ENCODE peak calls at places on chromosome 6, in ten cellular contexts. U is kidney, P is body of pancreas, Y is left ventricle myocardium inferior, X is HCT116, O is heart left ventricle, T is thyroid gland, B is heart right ventricle, Z is suprapubic skin, D is ovary. Q is an unnamed sample. For H3K4me1, the result is how much of the 10 kb centered on the place peaks cover.

GRCh38 chr6:68427630-68428029 is 207.5 kb upstream of the ADGRB3 start:
- DNase-seq in U (no peak), P (no peak), Y (no peak), X (no peak), O (no peak), T (no peak), B (no peak), Z (no peak), D (no peak), Q (no peak)

GRCh38 chr6:120876405-120876804 is 457.9 kb downstream of the TBC1D32 start:
- DNase-seq in U (no peak), P (no peak), Y (no peak), X (no peak), O (no peak), T (no peak), B (no peak), Z (no peak), D (no peak), Q (no peak)

GRCh38 chr6:1153696-1154245 is 158.1 kb upstream of the FOXQ1 start:
- DNase-seq in U (no peak), P (no peak), Y (no peak), X (no peak), O (no peak), T (no peak), B (no peak), Z (no peak), D (no peak), Q (no peak)

GRCh38 chr6:170160628-170161611 is 130.0 kb downstream of the DLL1 start:
- DNase-seq in U (peak), P (peak), Y (no peak), X (no peak), O (no peak), T (no peak), B (no peak), Z (peak), D (no peak), Q (no peak)

GRCh38 chr6:156977527-156978291 is 200.5 kb downstream of the ARID1B start:
- DNase-seq in U (no peak), P (peak), Y (no peak), X (no peak), O (peak), T (peak), B (no peak), Z (no peak), D (peak), Q (no peak)

GRCh38 chr6:18138906-18139305 is 16.0 kb downstream of the TPMT start:
- DNase-seq in U (no peak), P (no peak), Y (no peak), X (no peak), O (no peak), T (no peak), B (no peak), Z (no peak), D (no peak), Q (no peak)

GRCh38 chr6:165010556-165011535 is 298.6 kb downstream of the C6orf118 start:
- DNase-seq in U (no peak), P (no peak), Y (no peak), X (no peak), O (no peak), T (no peak), B (no peak), Z (no peak), D (no peak), Q (no peak)

GRCh38 chr6:142045380-142046270 is 87.1 kb upstream of the GJE1 start:
- DNase-seq in U (no peak), P (no peak), Y (no peak), X (peak), O (no peak), T (no peak), B (no peak), Z (no peak), D (no peak), Q (no peak)

GRCh38 chr6:73739097-73739496 is 43.1 kb downstream of the CD109 start:
- DNase-seq in U (no peak), P (no peak), Y (no peak), X (peak), O (no peak), T (no peak), B (no peak), Z (no peak), D (no peak), Q (no peak)

GRCh38 chr6:38640216-38640909 is 634 bp upstream of the BTBD9 start:
- DNase-seq in U (peak), P (no peak), Y (no peak), X (no peak), O (peak), T (peak), B (no peak), Z (peak), D (peak), Q (peak)

GRCh38 chr6:43952746-43953145 is 174.5 kb downstream of the MRPL14 start:
- DNase-seq in U (no peak), P (no peak), Y (no peak), X (peak), O (no peak), T (no peak), B (no peak), Z (no peak), D (no peak), Q (no peak)

GRCh38 chr6:33631971-33632585 is 11.0 kb downstream of the ITPR3 start:
- DNase-seq in U (no peak), P (no peak), Y (no peak), X (no peak), O (no peak), T (peak), B (no peak), Z (no peak), D (no peak), Q (no peak)

GRCh38 chr6:18118330-18118729 is 4.1 kb downstream of the NHLRC1 start:
- DNase-seq in U (no peak), P (peak), Y (no peak), X (no peak), O (no peak), T (no peak), B (no peak), Z (no peak), D (no peak), Q (no peak)

GRCh38 chr6:43271103-43271815 is 26.8 kb upstream of the SLC22A7 start:
- DNase-seq in U (no peak), P (no peak), Y (no peak), X (no peak), O (no peak), T (peak), B (no peak), Z (no peak), D (no peak), Q (no peak)

GRCh38 chr6:68876792-68877493 is 241.9 kb downstream of the ADGRB3 start:
- DNase-seq in U (no peak), P (no peak), Y (no peak), X (no peak), O (no peak), T (no peak), B (no peak), Z (no peak), D (no peak), Q (no peak)

GRCh38 chr6:38852215-38852614 is 137.1 kb downstream of the DNAH8 start:
- DNase-seq in U (no peak), P (no peak), Y (no peak), X (no peak), O (no peak), T (no peak), B (no peak), Z (no peak), D (no peak), Q (no peak)

GRCh38 chr6:99183066-99183465 is 166.4 kb downstream of the FAXC start:
- DNase-seq in U (no peak), P (no peak), Y (no peak), X (no peak), O (no peak), T (no peak), B (no peak), Z (no peak), D (no peak), Q (no peak)

GRCh38 chr6:14454467-14454763 is 336.8 kb downstream of the CD83 start:
- DNase-seq in U (no peak), P (no peak), Y (no peak), X (no peak), O (no peak), T (no peak), B (no peak), Z (no peak), D (no peak), Q (no peak)

GRCh38 chr6:152471459-152472070 is 165.6 kb downstream of the SYNE1 start:
- DNase-seq in U (no peak), P (no peak), Y (no peak), X (no peak), O (no peak), T (peak), B (no peak), Z (no peak), D (no peak), Q (no peak)

GRCh38 chr6:165627366-165627765 is 35.7 kb downstream of the PDE10A start:
- DNase-seq in U (no peak), P (no peak), Y (no peak), X (no peak), O (no peak), T (no peak), B (no peak), Z (no peak), D (no peak), Q (no peak)

GRCh38 chr6:127225497-127225896 is 41.2 kb upstream of the RNF146 start:
- DNase-seq in U (no peak), P (no peak), Y (no peak), X (no peak), O (no peak), T (no peak), B (no peak), Z (no peak), D (no peak), Q (no peak)

GRCh38 chr6:150894935-150895686 is 29.6 kb downstream of the MTHFD1L start:
- DNase-seq in U (no peak), P (no peak), Y (no peak), X (no peak), O (no peak), T (no peak), B (no peak), Z (no peak), D (no peak), Q (no peak)

GRCh38 chr6:111437573-111437972 is 45.4 kb downstream of the REV3L start:
- DNase-seq in U (no peak), P (no peak), Y (no peak), X (no peak), O (no peak), T (no peak), B (no peak), Z (no peak), D (no peak), Q (no peak)

GRCh38 chr6:104322849-104323248 is 536.9 kb downstream of the HACE1 start:
- DNase-seq in U (no peak), P (no peak), Y (no peak), X (no peak), O (no peak), T (no peak), B (no peak), Z (no peak), D (no peak), Q (no peak)

GRCh38 chr6:15513801-15514711 is 148.8 kb downstream of the DTNBP1 start:
- DNase-seq in U (peak), P (no peak), Y (no peak), X (no peak), O (no peak), T (no peak), B (no peak), Z (no peak), D (no peak), Q (no peak)

GRCh38 chr6:12395898-12396297 is 105.7 kb downstream of the EDN1 start:
- DNase-seq in U (no peak), P (no peak), Y (no peak), X (no peak), O (no peak), T (no peak), B (no peak), Z (no peak), D (no peak), Q (no peak)

GRCh38 chr6:21163110-21163837 is 430.3 kb upstream of the SOX4 start:
- DNase-seq in U (no peak), P (no peak), Y (no peak), X (peak), O (no peak), T (no peak), B (no peak), Z (no peak), D (no peak), Q (no peak)

GRCh38 chr6:168035098-168035660 is 37.7 kb downstream of the KIF25 start:
- DNase-seq in U (peak), P (peak), Y (peak), X (no peak), O (peak), T (peak), B (peak), Z (peak), D (peak), Q (peak)

GRCh38 chr6:53750112-53750511 is 44.7 kb upstream of the LRRC1 start:
- DNase-seq in U (no peak), P (no peak), Y (no peak), X (no peak), O (no peak), T (no peak), B (no peak), Z (no peak), D (no peak), Q (no peak)

GRCh38 chr6:109453156-109453555 is 2.4 kb downstream of the MICAL1 start:
- DNase-seq in U (no peak), P (no peak), Y (no peak), X (no peak), O (no peak), T (no peak), B (no peak), Z (no peak), D (no peak), Q (no peak)

GRCh38 chr6:15443119-15443518 is 197.2 kb downstream of the JARID2 start:
- DNase-seq in U (no peak), P (no peak), Y (no peak), X (no peak), O (no peak), T (no peak), B (no peak), Z (no peak), D (no peak), Q (no peak)

DNA sequence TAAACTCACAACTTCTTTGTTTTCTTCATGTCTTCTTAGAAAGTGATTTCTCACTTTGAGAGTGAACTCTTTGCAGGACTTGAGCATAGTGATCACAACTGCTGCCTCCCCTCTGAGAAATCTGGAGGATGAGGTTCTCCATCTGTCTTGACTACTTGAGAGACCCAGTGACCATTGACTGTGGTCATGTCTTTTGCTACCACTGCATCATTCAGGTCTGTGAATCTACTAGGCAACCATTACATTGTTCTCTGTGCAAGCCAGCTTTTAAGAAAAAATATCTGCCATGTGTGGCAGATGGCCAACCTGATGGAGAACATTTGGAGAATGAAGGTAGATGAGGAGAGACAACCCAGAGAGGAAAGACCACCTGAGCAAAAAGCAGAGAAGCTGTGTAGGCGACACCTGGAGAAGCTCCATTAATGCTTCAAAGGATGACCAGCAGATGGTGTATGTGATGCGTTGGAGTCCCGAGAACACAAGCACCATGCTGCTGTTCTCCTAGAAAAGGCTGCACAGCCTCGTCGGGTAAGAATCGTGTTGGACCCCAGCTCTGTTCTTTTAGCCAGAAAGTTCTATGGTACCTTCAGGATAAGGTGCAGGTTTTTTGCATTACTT is 25.1 kb upstream of the TRIM26 start:
- DNase-seq in U (no peak), P (no peak), Y (no peak), X (peak), O (no peak), T (no peak), B (no peak), Z (no peak), D (no peak), Q (no peak)
- TF ChIP-seq CTCF in U (no peak), P (no peak), Y (peak), X (peak), O (no peak), T (no peak), B (peak), Z (no peak), D (no peak), Q (peak)

DNA sequence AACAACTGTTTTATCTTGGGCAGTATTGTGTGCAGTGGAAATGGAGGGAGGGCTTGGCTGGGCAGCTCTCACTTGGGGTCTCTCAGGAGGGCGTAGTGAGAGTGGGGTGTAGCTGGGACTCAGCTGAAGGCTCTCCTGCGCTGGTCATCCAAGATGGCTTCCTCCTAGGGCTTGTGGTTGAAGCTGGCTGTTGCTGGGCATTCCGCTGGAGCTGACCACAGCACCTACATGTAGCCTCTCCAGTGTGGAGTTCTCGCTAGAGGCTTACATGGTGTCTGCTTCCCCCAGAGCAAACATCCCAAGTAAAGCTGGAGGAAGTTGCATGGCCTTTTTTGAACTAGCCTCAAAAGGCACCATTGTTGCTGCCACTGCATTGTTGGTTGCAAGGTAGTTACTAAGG is 344.1 kb upstream of the MARCKS start:
- DNase-seq in U (no peak), P (no peak), Y (no peak), X (no peak), O (no peak), T (no peak), B (no peak), Z (no peak), D (no peak), Q (no peak)
- H3K4me1 ChIP-seq in U (under half), P (under half), Y (under half), X (under half), O (under half), T (under half), B (under half), Z (under half), D (under half), Q (under half)

GRCh38 chr6:42193491-42193894 is 1.3 kb downstream of the GUCA1B start:
- DNase-seq in U (no peak), P (no peak), Y (no peak), X (no peak), O (no peak), T (peak), B (no peak), Z (no peak), D (no peak), Q (no peak)
- H3K27ac ChIP-seq in U (no peak), P (no peak), Y (no peak), X (no peak), O (no peak), T (peak), B (no peak), Z (no peak), D (no peak), Q (no peak)

DNA sequence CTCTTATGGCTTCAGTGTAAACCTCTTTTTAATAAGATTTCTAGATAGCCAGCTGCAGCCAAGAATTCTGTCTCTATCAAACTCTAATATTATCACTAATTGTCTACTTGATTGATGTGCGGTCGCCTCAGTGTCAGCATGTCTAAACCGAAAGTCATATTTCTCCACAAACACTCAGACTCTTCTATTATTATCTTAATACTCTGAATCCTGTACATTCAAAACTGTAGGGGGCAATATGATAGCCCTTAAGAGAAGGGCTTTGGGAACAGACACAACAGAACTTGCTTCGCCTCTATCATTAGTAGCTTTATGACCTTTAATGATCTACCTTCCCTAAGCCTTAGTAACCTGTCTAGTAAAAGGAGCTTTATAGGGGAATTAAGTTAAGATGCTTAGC is 379.7 kb upstream of the PTCHD4 start:
- DNase-seq in U (no peak), P (no peak), Y (no peak), X (no peak), O (no peak), T (no peak), B (no peak), Z (no peak), D (no peak), Q (no peak)
- TF ChIP-seq CTCF in U (no peak), P (no peak), Y (no peak), X (no peak), O (no peak), T (no peak), B (no peak), Z (no peak), D (no peak), Q (no peak)